ENCODE peak calls at places on chromosome 12, in four cellular contexts. One of them, this sample, is unnamed.

GRCh38 chr12:94074970-94075695 is 73.2 kb upstream of the PLXNC1 start:
- DNase-seq in Calu3: no peak
- DNase-seq in progenitor cell of endocrine pancreas: no peak
- DNase-seq in GM06990: no peak
- DNase-seq in this sample: peak

GRCh38 chr12:70443274-70443673 is 77.2 kb downstream of the KCNMB4 start:
- DNase-seq in Calu3: no peak
- DNase-seq in progenitor cell of endocrine pancreas: no peak
- DNase-seq in GM06990: no peak
- DNase-seq in this sample: no peak

GRCh38 chr12:41512531-41512930 is 324.4 kb downstream of the PDZRN4 start:
- DNase-seq in Calu3: no peak
- DNase-seq in progenitor cell of endocrine pancreas: no peak
- DNase-seq in GM06990: no peak
- DNase-seq in this sample: no peak

GRCh38 chr12:56186957-56187356 is 2.3 kb downstream of the SMARCC2 start:
- DNase-seq in Calu3: no peak
- DNase-seq in progenitor cell of endocrine pancreas: no peak
- DNase-seq in GM06990: no peak
- DNase-seq in this sample: no peak

GRCh38 chr12:1583421-1584078 is 10.8 kb downstream of the FBXL14 start:
- DNase-seq in Calu3: peak
- DNase-seq in progenitor cell of endocrine pancreas: peak
- DNase-seq in GM06990: peak
- DNase-seq in this sample: peak

GRCh38 chr12:16228067-16228466 is 49.4 kb downstream of the SLC15A5 start:
- DNase-seq in Calu3: no peak
- DNase-seq in progenitor cell of endocrine pancreas: no peak
- DNase-seq in GM06990: no peak
- DNase-seq in this sample: no peak

GRCh38 chr12:26298785-26299621 is 103.6 kb downstream of the SSPN start:
- DNase-seq in Calu3: peak
- DNase-seq in progenitor cell of endocrine pancreas: no peak
- DNase-seq in GM06990: peak
- DNase-seq in this sample: peak

GRCh38 chr12:112105891-112106290 is 2.7 kb downstream of the NAA25 start:
- DNase-seq in Calu3: no peak
- DNase-seq in progenitor cell of endocrine pancreas: no peak
- DNase-seq in GM06990: no peak
- DNase-seq in this sample: no peak

GRCh38 chr12:88472775-88473174 is 107.5 kb downstream of the KITLG start:
- DNase-seq in Calu3: no peak
- DNase-seq in progenitor cell of endocrine pancreas: no peak
- DNase-seq in GM06990: no peak
- DNase-seq in this sample: no peak

GRCh38 chr12:121499929-121500793 is 80.7 kb downstream of the KDM2B start:
- DNase-seq in Calu3: peak
- DNase-seq in progenitor cell of endocrine pancreas: peak
- DNase-seq in GM06990: peak
- DNase-seq in this sample: peak

GRCh38 chr12:107344035-107344808 is 250.9 kb upstream of the CRY1 start:
- DNase-seq in Calu3: no peak
- DNase-seq in progenitor cell of endocrine pancreas: no peak
- DNase-seq in GM06990: no peak
- DNase-seq in this sample: no peak

GRCh38 chr12:96719671-96720362 is 187.2 kb upstream of the NEDD1 start:
- DNase-seq in Calu3: peak
- DNase-seq in progenitor cell of endocrine pancreas: no peak
- DNase-seq in GM06990: peak
- DNase-seq in this sample: peak

GRCh38 chr12:31353730-31354708 is 28.1 kb upstream of the SINHCAF start:
- DNase-seq in Calu3: no peak
- DNase-seq in progenitor cell of endocrine pancreas: no peak
- DNase-seq in GM06990: no peak
- DNase-seq in this sample: no peak

GRCh38 chr12:50579757-50580267 is 75.0 kb downstream of the DIP2B start:
- DNase-seq in Calu3: no peak
- DNase-seq in progenitor cell of endocrine pancreas: no peak
- DNase-seq in GM06990: peak
- DNase-seq in this sample: peak

GRCh38 chr12:78933014-78933413 is 68.4 kb downstream of the SYT1 start:
- DNase-seq in Calu3: no peak
- DNase-seq in progenitor cell of endocrine pancreas: no peak
- DNase-seq in GM06990: no peak
- DNase-seq in this sample: no peak

GRCh38 chr12:78931466-78931990 is 67.0 kb downstream of the SYT1 start:
- DNase-seq in Calu3: no peak
- DNase-seq in progenitor cell of endocrine pancreas: no peak
- DNase-seq in GM06990: no peak
- DNase-seq in this sample: no peak

GRCh38 chr12:78929075-78929418 is 64.5 kb downstream of the SYT1 start:
- DNase-seq in Calu3: peak
- DNase-seq in progenitor cell of endocrine pancreas: no peak
- DNase-seq in GM06990: no peak
- DNase-seq in this sample: no peak

DNA sequence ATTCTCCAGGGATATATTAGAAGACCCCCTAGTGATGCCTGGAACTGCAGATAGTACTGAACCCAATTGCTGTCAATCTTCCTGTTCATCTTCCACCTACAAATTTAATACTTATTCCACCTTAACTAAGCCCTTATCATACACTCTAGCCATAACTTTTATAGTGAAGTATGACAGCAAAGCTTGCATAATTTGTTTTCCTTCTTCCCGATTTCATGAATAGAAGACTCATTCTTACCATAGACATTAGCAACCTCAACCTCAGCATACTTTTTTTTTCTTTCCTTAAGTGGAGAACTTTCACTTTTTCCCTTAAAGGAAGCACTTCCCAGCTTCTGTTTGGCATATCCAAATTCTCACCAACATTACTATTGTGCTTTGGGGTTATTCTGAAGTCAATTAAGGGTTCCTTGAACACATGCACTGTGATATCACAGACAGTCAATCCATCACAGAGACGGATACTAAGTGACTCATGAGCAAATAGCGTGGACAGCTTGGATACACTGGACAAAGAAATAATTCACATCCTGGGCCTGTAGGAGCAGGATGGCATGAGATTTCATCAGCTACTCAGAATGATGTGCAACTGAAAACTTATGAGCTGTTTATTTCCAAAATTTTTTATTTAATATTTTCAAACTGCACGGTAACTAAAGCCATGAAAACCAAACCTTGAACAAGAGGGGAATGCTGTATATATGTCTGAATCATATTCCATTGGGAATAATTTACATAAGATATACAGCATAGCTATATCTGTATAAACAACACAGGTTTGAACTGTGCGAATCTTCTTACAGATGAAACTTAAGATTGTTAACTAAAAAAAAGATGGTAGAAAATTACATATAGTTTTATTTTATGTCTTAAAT is 63.9 kb downstream of the SYT1 start:
- DNase-seq in Calu3: peak
- DNase-seq in progenitor cell of endocrine pancreas: no peak
- DNase-seq in GM06990: no peak
- DNase-seq in this sample: no peak
- TF ChIP-seq CTCF in Calu3: no peak
- TF ChIP-seq CTCF in progenitor cell of endocrine pancreas: no peak
- TF ChIP-seq CTCF in GM06990: no peak
- TF ChIP-seq CTCF in this sample: no peak

GRCh38 chr12:73935817-73936216 is 601.8 kb upstream of the ATXN7L3B start:
- DNase-seq in Calu3: peak
- DNase-seq in progenitor cell of endocrine pancreas: no peak
- DNase-seq in GM06990: no peak
- DNase-seq in this sample: no peak
- TF ChIP-seq CTCF in Calu3: peak
- TF ChIP-seq CTCF in progenitor cell of endocrine pancreas: peak
- TF ChIP-seq CTCF in GM06990: no peak
- TF ChIP-seq CTCF in this sample: no peak

GRCh38 chr12:33942172-33942571 is 80.1 kb upstream of the ALG10 start:
- DNase-seq in Calu3: no peak
- DNase-seq in progenitor cell of endocrine pancreas: no peak
- DNase-seq in GM06990: no peak
- DNase-seq in this sample: no peak
- TF ChIP-seq CTCF in Calu3: peak
- TF ChIP-seq CTCF in progenitor cell of endocrine pancreas: peak
- TF ChIP-seq CTCF in GM06990: no peak
- TF ChIP-seq CTCF in this sample: no peak

GRCh38 chr12:17276196-17276595 is 670.2 kb upstream of the LMO3 start:
- DNase-seq in Calu3: no peak
- DNase-seq in progenitor cell of endocrine pancreas: no peak
- DNase-seq in GM06990: no peak
- DNase-seq in this sample: no peak

GRCh38 chr12:17283563-17283962 is 677.6 kb upstream of the LMO3 start:
- DNase-seq in Calu3: no peak
- DNase-seq in progenitor cell of endocrine pancreas: no peak
- DNase-seq in GM06990: no peak
- DNase-seq in this sample: no peak

GRCh38 chr12:17284873-17285272 is 678.9 kb upstream of the LMO3 start:
- DNase-seq in Calu3: no peak
- DNase-seq in progenitor cell of endocrine pancreas: no peak
- DNase-seq in GM06990: no peak
- DNase-seq in this sample: no peak

DNA sequence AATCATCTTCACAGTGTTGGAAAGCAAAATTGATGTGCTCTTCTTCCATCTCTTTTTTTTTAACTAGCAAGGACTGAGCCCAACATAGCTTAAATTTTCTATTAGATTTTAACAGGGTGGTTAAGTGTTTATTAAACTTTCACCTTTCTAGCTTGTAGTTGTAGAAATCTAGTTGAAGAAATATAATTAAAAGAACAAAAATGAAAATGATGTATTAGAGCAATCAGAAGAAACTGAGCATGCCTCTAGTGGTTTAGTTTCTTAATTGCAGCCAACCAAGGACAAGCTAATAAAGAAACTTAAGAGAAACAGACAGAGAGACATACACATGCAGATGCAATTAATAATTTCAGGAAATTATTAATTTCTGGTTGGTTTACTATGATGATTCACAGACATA is 673.0 kb upstream of the LMO3 start:
- DNase-seq in Calu3: no peak
- DNase-seq in progenitor cell of endocrine pancreas: no peak
- DNase-seq in GM06990: no peak
- DNase-seq in this sample: no peak
- TF ChIP-seq CTCF in Calu3: no peak
- TF ChIP-seq CTCF in progenitor cell of endocrine pancreas: peak
- TF ChIP-seq CTCF in GM06990: no peak
- TF ChIP-seq CTCF in this sample: no peak

This sample was measured in GM20000.